ENCODE peak calls at places on chromosomes 12 and 14, in ten cellular contexts. I, S, D, Z, C, Q, R, T, V and M are unnamed samples.
A peak's percentile ranks its signal among the peaks of the same experiment; 100 is the strongest.

GRCh38 chr12:123843912-123844748 is 82.0 kb downstream of the DNAH10 start:
- DNase-seq in I (no peak), S (no peak), D (no peak), Z (peak; percentile 67), C (no peak), Q (no peak), R (no peak), T (no peak), V (peak; percentile 47), M (no peak)

GRCh38 chr14:105883066-105884005 is 357.0 kb downstream of the TMEM121 start:
- DNase-seq in I (peak; percentile 1), S (peak; percentile 12), D (no peak), Z (no peak), C (no peak), Q (peak; percentile 2), R (no peak), T (no peak), V (peak; percentile 10), M (no peak)

GRCh38 chr12:47277972-47278448 is 198.3 kb upstream of the AMIGO2 start:
- DNase-seq in I (no peak), S (no peak), D (no peak), Z (peak; percentile 91), C (no peak), Q (no peak), R (peak; percentile 52), T (no peak), V (no peak), M (no peak)

GRCh38 chr12:104695453-104696148 is 238.9 kb downstream of the CHST11 start:
- DNase-seq in I (peak; percentile 49), S (no peak), D (no peak), Z (peak; percentile 78), C (no peak), Q (no peak), R (no peak), T (no peak), V (peak; percentile 51), M (no peak)

GRCh38 chr14:73783107-73783727 is 68.4 kb upstream of the PTGR2 start:
- DNase-seq in I (no peak), S (no peak), D (no peak), Z (no peak), C (peak; percentile 41), Q (no peak), R (no peak), T (peak; percentile 72), V (peak; percentile 70), M (peak; percentile 48)

GRCh38 chr12:13045816-13046215 is 1.6 kb downstream of the FAM234B start:
- DNase-seq in I (no peak), S (no peak), D (no peak), Z (no peak), C (no peak), Q (no peak), R (no peak), T (no peak), V (no peak), M (no peak)

GRCh38 chr14:62189698-62190097 is 427.5 kb downstream of the SNAPC1 start:
- DNase-seq in I (no peak), S (no peak), D (no peak), Z (peak; percentile 56), C (no peak), Q (peak; percentile 17), R (no peak), T (no peak), V (no peak), M (no peak)

GRCh38 chr14:66508846-66509621 is 1.1 kb downstream of the GPHN start:
- DNase-seq in I (peak; percentile 73), S (peak; percentile 41), D (peak; percentile 33), Z (peak; percentile 49), C (peak; percentile 31), Q (peak; percentile 46), R (no peak), T (peak; percentile 53), V (peak; percentile 69), M (peak; percentile 34)

GRCh38 chr14:100899841-100900771 is 3.4 kb downstream of the RTL1 start:
- DNase-seq in I (no peak), S (no peak), D (peak; percentile 50), Z (no peak), C (peak; percentile 51), Q (no peak), R (no peak), T (peak; percentile 43), V (peak; percentile 78), M (no peak)

GRCh38 chr14:75068294-75069020 is 984 bp upstream of the ZC2HC1C start:
- DNase-seq in I (no peak), S (no peak), D (no peak), Z (no peak), C (no peak), Q (no peak), R (no peak), T (no peak), V (no peak), M (no peak)

GRCh38 chr14:55339770-55340169 is 68.5 kb downstream of the FBXO34 start:
- DNase-seq in I (peak; percentile 43), S (no peak), D (no peak), Z (peak; percentile 82), C (no peak), Q (no peak), R (no peak), T (no peak), V (no peak), M (no peak)

GRCh38 chr14:95535226-95536021 is 574 bp downstream of the GLRX5 start:
- DNase-seq in I (no peak), S (no peak), D (peak; percentile 50), Z (no peak), C (no peak), Q (peak; percentile 44), R (no peak), T (no peak), V (no peak), M (no peak)

GRCh38 chr14:53793790-53794560 is 162.7 kb downstream of the BMP4 start:
- DNase-seq in I (no peak), S (no peak), D (no peak), Z (no peak), C (no peak), Q (no peak), R (no peak), T (no peak), V (no peak), M (no peak)

DNA sequence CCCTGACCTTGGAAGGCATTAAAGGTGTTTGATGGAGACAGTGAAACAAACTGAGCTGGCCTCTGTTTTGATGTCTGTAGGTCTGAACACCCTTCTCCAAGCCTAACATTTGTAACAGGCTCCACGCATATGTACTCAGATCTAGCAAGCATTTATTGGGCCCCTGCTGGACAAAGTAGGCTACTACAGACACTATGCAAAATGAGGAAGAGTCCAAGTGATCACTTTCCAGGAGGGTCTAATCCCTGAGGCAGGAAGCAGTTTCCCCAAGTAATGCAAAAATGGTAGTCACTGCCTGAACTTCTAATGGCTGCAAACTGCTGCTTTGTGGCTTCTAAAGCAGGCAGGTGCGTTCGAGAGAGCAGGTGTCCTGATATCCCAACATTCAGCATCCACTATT is 405.8 kb downstream of the MED13L start:
- DNase-seq in I (peak; percentile 39), S (no peak), D (peak; percentile 41), Z (no peak), C (peak; percentile 74), Q (no peak), R (no peak), T (peak; percentile 30), V (peak; percentile 88), M (peak; percentile 26)
- TF ChIP-seq CTCF in I (peak; percentile 25), S (peak; percentile 57), D (peak; percentile 91), Z (peak; percentile 65), C (peak; percentile 75), Q (no peak), R (peak; percentile 71), T (peak; percentile 60), V (peak; percentile 78), M (peak; percentile 70)

GRCh38 chr12:62827042-62827441 is 107.9 kb downstream of the PPM1H start:
- DNase-seq in I (no peak), S (no peak), D (no peak), Z (no peak), C (no peak), Q (no peak), R (no peak), T (no peak), V (peak; percentile 76), M (no peak)
- TF ChIP-seq CTCF in I (no peak), S (no peak), D (peak; percentile 39), Z (peak; percentile 18), C (peak; percentile 54), Q (no peak), R (peak; percentile 8), T (no peak), V (peak; percentile 71), M (peak; percentile 22)

DNA sequence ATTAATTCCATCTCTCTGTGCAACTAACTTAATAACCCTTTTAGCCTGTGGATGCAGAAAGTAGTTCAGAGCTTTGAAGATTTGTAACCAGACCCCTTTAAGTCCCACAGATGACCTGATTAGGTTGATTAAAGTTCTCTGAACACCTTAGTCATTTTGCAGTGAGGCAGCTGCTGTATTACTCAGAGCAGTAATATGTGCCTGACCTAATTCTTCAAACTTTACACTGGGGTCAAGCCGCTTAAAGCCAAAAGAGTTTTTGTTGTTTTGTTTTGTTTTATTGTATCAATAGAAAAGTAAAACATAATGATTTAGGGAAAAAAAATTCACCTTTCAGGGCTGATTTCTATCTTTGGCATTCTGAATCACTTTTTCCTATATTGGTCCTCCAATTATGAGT is 78.6 kb upstream of the PLEKHG7 start:
- DNase-seq in I (no peak), S (no peak), D (no peak), Z (peak; percentile 81), C (no peak), Q (no peak), R (no peak), T (no peak), V (no peak), M (no peak)
- TF ChIP-seq CTCF in I (no peak), S (no peak), D (no peak), Z (no peak), C (no peak), Q (no peak), R (no peak), T (no peak), V (no peak), M (no peak)

DNA sequence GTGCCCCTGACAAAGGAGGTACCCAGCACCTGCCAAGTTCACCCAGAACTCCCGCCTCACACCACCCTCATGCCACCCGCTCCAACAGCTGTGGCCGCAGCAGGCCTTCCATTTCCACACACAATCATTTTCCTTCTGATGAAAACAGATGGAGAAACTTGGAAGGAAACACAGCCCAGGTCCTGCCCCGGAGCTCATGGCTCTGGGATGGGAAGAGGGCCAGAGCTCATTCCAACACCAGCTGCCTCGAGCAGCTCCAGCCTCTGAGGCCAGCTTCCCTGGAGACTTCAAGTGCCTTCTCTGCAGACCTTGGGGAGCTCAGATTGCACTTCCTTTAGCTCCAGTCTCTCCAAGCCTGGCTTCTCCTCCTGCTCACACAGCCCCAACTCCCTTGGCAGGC is 55.1 kb upstream of the CMKLR1 start:
- DNase-seq in I (no peak), S (peak; percentile 28), D (no peak), Z (no peak), C (no peak), Q (no peak), R (no peak), T (no peak), V (peak; percentile 43), M (no peak)
- TF ChIP-seq CTCF in I (no peak), S (no peak), D (no peak), Z (no peak), C (no peak), Q (no peak), R (no peak), T (no peak), V (no peak), M (no peak)